ENCODE peak calls at places on chromosomes 5 and 9, in four cellular contexts. M, W, L and S are unnamed samples. For H3K9me3, the result is how much of the 10 kb centered on the place peaks cover.

GRCh38 chr9:33233659-33234335 is 6.2 kb upstream of the SPINK4 start:
- DNase-seq in M (peak), W (peak), L (no peak), S (peak)

GRCh38 chr5:172173771-172174170 is 14.3 kb downstream of the STK10 start:
- DNase-seq in W (peak), L (no peak), M (peak), S (no peak)

GRCh38 chr5:63822633-63823032 is 139.6 kb downstream of the HTR1A start:
- DNase-seq in M (no peak), L (no peak), W (no peak), S (no peak)

GRCh38 chr5:55633574-55634203 is 78.4 kb downstream of the SLC38A9 start:
- DNase-seq in W (peak), L (no peak), M (peak), S (peak)

GRCh38 chr5:54470677-54471076 is 15.2 kb downstream of the HSPB3 start:
- DNase-seq in M (peak), W (no peak), L (no peak), S (peak)

GRCh38 chr9:16501098-16501663 is 369.3 kb downstream of the BNC2 start:
- DNase-seq in W (no peak), M (peak), L (no peak), S (no peak)

GRCh38 chr9:98455957-98456621 is 200.6 kb upstream of the TBC1D2 start:
- DNase-seq in L (no peak), W (peak), M (peak), S (peak)

GRCh38 chr9:33101104-33101951 is 24.9 kb upstream of the SMU1 start:
- DNase-seq in M (peak), L (no peak), W (no peak), S (peak)

GRCh38 chr5:141421489-141421855 is 621 bp downstream of the PCDHGA11 start:
- DNase-seq in W (no peak), L (no peak), M (peak), S (no peak)
- H3K9me3 ChIP-seq in W (half or more), L (half or more), M (under half), S (under half)

DNA sequence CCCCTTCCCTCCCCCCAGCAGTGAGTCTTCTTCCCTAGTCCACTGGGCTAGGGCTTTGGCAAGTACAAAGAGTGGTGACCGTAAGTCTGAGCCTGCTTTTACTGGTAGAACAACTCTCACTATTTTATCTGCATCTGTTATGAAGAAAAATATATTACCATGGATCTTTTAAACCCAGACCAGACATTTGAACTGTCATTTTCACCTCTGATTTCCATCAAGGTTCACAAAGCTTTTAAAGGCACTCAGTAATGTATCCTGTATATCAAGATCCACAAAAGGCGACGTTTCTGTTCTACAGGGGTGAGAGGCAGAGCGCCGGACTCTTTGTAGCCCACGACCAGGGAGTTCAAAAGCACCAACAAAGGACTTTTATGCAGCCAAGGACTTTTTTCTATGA is 388.2 kb downstream of the ANXA1 start:
- DNase-seq in M (no peak), W (no peak), L (no peak), S (no peak)
- H3K4me3 ChIP-seq in M (no peak), W (no peak), L (no peak), S (no peak)

DNA sequence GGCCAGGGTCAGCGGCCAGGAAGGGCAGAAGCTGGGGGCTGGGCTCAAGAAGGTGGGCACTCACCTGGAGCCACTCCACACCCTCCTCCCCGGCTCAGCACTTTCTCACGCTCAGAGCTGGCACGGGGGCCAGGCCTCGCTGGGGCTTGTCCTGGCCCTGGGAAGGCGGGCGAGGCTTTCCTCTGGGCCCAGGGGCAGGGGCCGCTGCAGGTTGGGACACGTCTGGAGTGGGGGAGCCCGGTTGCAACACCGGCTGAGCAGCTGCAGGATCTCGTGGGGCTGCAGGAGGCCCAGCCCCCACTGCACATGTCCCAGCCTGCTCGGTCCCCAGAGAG is 38.9 kb upstream of the EGFL7 start:
- DNase-seq in W (no peak), M (no peak), L (no peak), S (no peak)
- H3K9me3 ChIP-seq in W (under half), M (under half), L (under half), S (under half)

GRCh38 chr5:65229841-65230240 is 251.9 kb downstream of the ADAMTS6 start:
- DNase-seq in M (no peak), W (no peak), L (no peak), S (no peak)
- H3K4me3 ChIP-seq in M (peak), W (no peak), L (no peak), S (no peak)

DNA sequence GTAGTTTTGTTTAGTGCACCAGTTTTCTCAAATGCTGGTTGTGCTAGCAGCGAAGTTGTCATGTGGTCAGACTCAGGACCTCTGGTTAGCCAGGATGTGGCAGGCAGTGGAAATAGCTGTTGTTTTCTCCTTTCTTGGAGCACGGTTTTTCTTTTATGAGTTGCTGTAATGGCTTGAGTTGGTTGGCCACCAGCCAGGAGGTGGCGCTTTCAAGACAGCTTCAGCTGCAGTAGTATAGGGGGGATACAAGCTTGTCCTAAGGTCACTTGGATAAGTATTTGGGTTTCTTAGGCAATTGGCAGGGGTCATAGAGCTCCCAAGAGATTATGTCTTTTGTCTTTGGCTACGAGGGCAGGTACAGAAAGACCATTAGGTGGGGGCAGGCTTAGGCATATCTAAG is 274.2 kb upstream of the TARS1 start:
- DNase-seq in L (no peak), W (no peak), M (no peak), S (no peak)
- H3K9me3 ChIP-seq in L (under half), W (under half), M (under half), S (under half)

GRCh38 chr9:134396825-134397224 is 70.6 kb downstream of the RXRA start:
- DNase-seq in M (no peak), L (no peak), W (no peak), S (no peak)

GRCh38 chr9:134396258-134396742 is 70.0 kb downstream of the RXRA start:
- DNase-seq in L (no peak), M (no peak), W (peak), S (no peak)

GRCh38 chr9:134395727-134396257 is 69.5 kb downstream of the RXRA start:
- DNase-seq in W (no peak), M (no peak), L (no peak), S (no peak)

GRCh38 chr9:134393582-134394280 is 67.5 kb downstream of the RXRA start:
- DNase-seq in M (no peak), W (no peak), L (no peak), S (no peak)

GRCh38 chr9:134395002-134395517 is 68.8 kb downstream of the RXRA start:
- DNase-seq in W (no peak), L (no peak), M (no peak), S (no peak)
- H3K4me3 ChIP-seq in W (no peak), L (no peak), M (no peak), S (no peak)

GRCh38 chr5:140791111-140791510 is 3.5 kb upstream of the PCDHA2 start:
- DNase-seq in W (no peak), M (no peak), L (no peak), S (no peak)

GRCh38 chr5:140795259-140795641 is 598 bp downstream of the PCDHA2 start:
- DNase-seq in M (peak), W (no peak), L (no peak), S (no peak)

GRCh38 chr5:140796718-140797095 is 2.1 kb downstream of the PCDHA2 start:
- DNase-seq in W (no peak), M (no peak), L (no peak), S (no peak)

GRCh38 chr5:140794594-140795258 is at the start of gene PCDHA2:
- DNase-seq in L (no peak), M (peak), W (no peak), S (no peak)
- H3K9me3 ChIP-seq in L (under half), M (under half), W (half or more), S (under half)